ENCODE peak calls at places on chromosome 15, in seven cellular contexts. D, B, I, Q, K, A and J are unnamed samples.

GRCh38 chr15:85837011-85837433 is 42.3 kb upstream of the KLHL25 start:
- DNase-seq in D (peak), B (no peak), I (no peak), Q (no peak), K (no peak), A (no peak), J (no peak)

GRCh38 chr15:96889734-96890480 is 559.4 kb downstream of the NR2F2 start:
- DNase-seq in D (no peak), B (no peak), I (no peak), Q (no peak), K (no peak), A (no peak), J (no peak)

GRCh38 chr15:59991919-59992318 is 12.2 kb upstream of the FOXB1 start:
- DNase-seq in D (no peak), B (no peak), I (no peak), Q (no peak), K (no peak), A (no peak), J (no peak)

GRCh38 chr15:96064351-96064756 is 266.1 kb upstream of the NR2F2 start:
- DNase-seq in D (peak), B (no peak), I (peak), Q (no peak), K (no peak), A (peak), J (no peak)

GRCh38 chr15:93088981-93089854 is at the start of gene RGMA:
- DNase-seq in D (no peak), B (peak), I (no peak), Q (no peak), K (no peak), A (peak), J (no peak)

GRCh38 chr15:35305906-35306305 is 220.8 kb upstream of the NANOGP8 start:
- DNase-seq in D (peak), B (no peak), I (no peak), Q (peak), K (peak), A (no peak), J (no peak)

GRCh38 chr15:40906947-40907802 is 12.9 kb downstream of the VPS18 start:
- DNase-seq in D (peak), B (peak), I (no peak), Q (peak), K (peak), A (no peak), J (no peak)

GRCh38 chr15:70328137-70329115 is 230.7 kb upstream of the TLE3 start:
- DNase-seq in D (peak), B (no peak), I (no peak), Q (peak), K (peak), A (no peak), J (no peak)

GRCh38 chr15:67180035-67180434 is 74.4 kb downstream of the AAGAB start:
- DNase-seq in D (no peak), B (no peak), I (no peak), Q (no peak), K (no peak), A (no peak), J (no peak)

GRCh38 chr15:73599934-73600333 is 33.3 kb downstream of the NPTN start:
- DNase-seq in D (peak), B (no peak), I (no peak), Q (no peak), K (peak), A (no peak), J (no peak)

GRCh38 chr15:57364282-57365007 is 11.9 kb upstream of the CGNL1 start:
- DNase-seq in D (no peak), B (no peak), I (no peak), Q (no peak), K (peak), A (peak), J (no peak)

GRCh38 chr15:43957724-43958123 is 130.9 kb downstream of the WDR76 start:
- DNase-seq in D (no peak), B (no peak), I (no peak), Q (no peak), K (no peak), A (no peak), J (no peak)

GRCh38 chr15:44299997-44300396 is 11.5 kb downstream of the GOLM2 start:
- DNase-seq in D (no peak), B (no peak), I (no peak), Q (no peak), K (no peak), A (no peak), J (no peak)

GRCh38 chr15:77014137-77015081 is 19.5 kb downstream of the PSTPIP1 start:
- DNase-seq in D (no peak), B (no peak), I (no peak), Q (peak), K (no peak), A (no peak), J (peak)

GRCh38 chr15:56749982-56750381 is 16.7 kb upstream of the ZNF280D start:
- DNase-seq in D (peak), B (no peak), I (no peak), Q (no peak), K (no peak), A (no peak), J (no peak)

GRCh38 chr15:59276225-59277178 is 69.9 kb downstream of the LDHAL6B start:
- DNase-seq in D (no peak), B (no peak), I (peak), Q (no peak), K (no peak), A (no peak), J (no peak)

GRCh38 chr15:58015565-58015964 is 49.9 kb downstream of the ALDH1A2 start:
- DNase-seq in D (peak), B (no peak), I (no peak), Q (no peak), K (peak), A (no peak), J (no peak)

GRCh38 chr15:65790692-65791334 is 1.3 kb downstream of the DENND4A start:
- DNase-seq in D (peak), B (no peak), I (no peak), Q (peak), K (no peak), A (peak), J (no peak)

GRCh38 chr15:51366911-51367310 is 25.5 kb downstream of the GLDN start:
- DNase-seq in D (peak), B (no peak), I (no peak), Q (no peak), K (peak), A (no peak), J (no peak)

GRCh38 chr15:93298901-93299300 is 209.9 kb upstream of the RGMA start:
- DNase-seq in D (peak), B (no peak), I (no peak), Q (no peak), K (no peak), A (no peak), J (no peak)

GRCh38 chr15:101103589-101103988 is 148.3 kb downstream of the CHSY1 start:
- DNase-seq in D (no peak), B (no peak), I (no peak), Q (no peak), K (no peak), A (no peak), J (no peak)

GRCh38 chr15:63339836-63340235 is 41.8 kb downstream of the CA12 start:
- DNase-seq in D (no peak), B (no peak), I (no peak), Q (no peak), K (no peak), A (peak), J (no peak)

GRCh38 chr15:69881760-69882159 is 216.0 kb downstream of the TLE3 start:
- DNase-seq in D (no peak), B (no peak), I (no peak), Q (peak), K (no peak), A (no peak), J (no peak)

GRCh38 chr15:28106294-28107110 is 7.4 kb upstream of the OCA2 start:
- DNase-seq in D (no peak), B (peak), I (no peak), Q (no peak), K (peak), A (peak), J (no peak)

GRCh38 chr15:51077565-51078153 is 17.0 kb downstream of the TNFAIP8L3 start:
- DNase-seq in D (peak), B (peak), I (no peak), Q (peak), K (peak), A (peak), J (no peak)

GRCh38 chr15:51750942-51751686 is at the start of gene TMOD2:
- DNase-seq in D (no peak), B (peak), I (no peak), Q (peak), K (peak), A (peak), J (no peak)

GRCh38 chr15:68730491-68731317 is 90.0 kb downstream of the ANP32A start:
- DNase-seq in D (peak), B (peak), I (peak), Q (peak), K (peak), A (peak), J (peak)

GRCh38 chr15:29632671-29633406 is 189.4 kb downstream of the TJP1 start:
- DNase-seq in D (no peak), B (no peak), I (no peak), Q (no peak), K (no peak), A (no peak), J (no peak)

GRCh38 chr15:79054350-79054749 is 36.2 kb downstream of the RASGRF1 start:
- DNase-seq in D (no peak), B (no peak), I (no peak), Q (no peak), K (no peak), A (no peak), J (no peak)

GRCh38 chr15:23642413-23643044 is 5.1 kb downstream of the MAGEL2 start:
- DNase-seq in D (peak), B (no peak), I (peak), Q (peak), K (peak), A (peak), J (no peak)

GRCh38 chr15:85443593-85444328 is 63.4 kb downstream of the AKAP13 start:
- DNase-seq in D (peak), B (no peak), I (peak), Q (peak), K (peak), A (peak), J (no peak)

GRCh38 chr15:77548608-77549551 is 83.8 kb downstream of the LINGO1 start:
- DNase-seq in D (no peak), B (no peak), I (no peak), Q (no peak), K (no peak), A (peak), J (peak)

GRCh38 chr15:40584191-40584590 is 9.9 kb upstream of the KNL1 start:
- DNase-seq in D (no peak), B (no peak), I (no peak), Q (no peak), K (no peak), A (no peak), J (no peak)

GRCh38 chr15:55552461-55552860 is 35.7 kb downstream of the PYGO1 start:
- DNase-seq in D (no peak), B (no peak), I (no peak), Q (peak), K (peak), A (no peak), J (no peak)

GRCh38 chr15:71137138-71137518 is 21.9 kb downstream of the THSD4 start:
- DNase-seq in D (no peak), B (no peak), I (no peak), Q (no peak), K (no peak), A (no peak), J (no peak)

GRCh38 chr15:58568157-58568571 is 136.4 kb downstream of the LIPC start:
- DNase-seq in D (no peak), B (no peak), I (no peak), Q (no peak), K (no peak), A (no peak), J (no peak)

GRCh38 chr15:85276921-85277320 is 103.5 kb upstream of the AKAP13 start:
- DNase-seq in D (no peak), B (no peak), I (no peak), Q (no peak), K (no peak), A (no peak), J (no peak)

DNA sequence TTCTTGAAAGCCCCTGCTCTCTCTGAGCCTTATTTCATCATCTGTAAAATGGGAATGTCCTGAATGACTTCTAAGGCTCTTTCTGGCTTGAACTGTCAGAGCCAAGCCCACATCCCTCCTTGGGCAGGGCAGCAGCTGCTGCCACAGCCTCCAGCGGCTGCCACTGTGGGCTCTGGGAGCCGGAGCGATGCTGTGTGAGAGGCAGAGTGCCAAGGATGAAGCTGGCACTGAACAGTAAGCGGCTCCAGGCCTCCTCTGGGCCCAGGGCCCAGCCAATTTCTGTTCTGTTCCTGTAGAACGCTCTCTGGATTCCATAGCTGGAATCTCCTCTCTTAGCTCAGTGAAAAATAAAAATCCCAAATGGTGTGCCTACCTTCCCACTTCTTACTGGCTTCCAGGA is 4.4 kb downstream of the CPLX3 start:
- DNase-seq in D (no peak), B (no peak), I (no peak), Q (no peak), K (no peak), A (no peak), J (no peak)
- TF ChIP-seq CTCF in D (no peak), B (no peak), I (no peak), Q (no peak), K (no peak), A (no peak), J (no peak)

DNA sequence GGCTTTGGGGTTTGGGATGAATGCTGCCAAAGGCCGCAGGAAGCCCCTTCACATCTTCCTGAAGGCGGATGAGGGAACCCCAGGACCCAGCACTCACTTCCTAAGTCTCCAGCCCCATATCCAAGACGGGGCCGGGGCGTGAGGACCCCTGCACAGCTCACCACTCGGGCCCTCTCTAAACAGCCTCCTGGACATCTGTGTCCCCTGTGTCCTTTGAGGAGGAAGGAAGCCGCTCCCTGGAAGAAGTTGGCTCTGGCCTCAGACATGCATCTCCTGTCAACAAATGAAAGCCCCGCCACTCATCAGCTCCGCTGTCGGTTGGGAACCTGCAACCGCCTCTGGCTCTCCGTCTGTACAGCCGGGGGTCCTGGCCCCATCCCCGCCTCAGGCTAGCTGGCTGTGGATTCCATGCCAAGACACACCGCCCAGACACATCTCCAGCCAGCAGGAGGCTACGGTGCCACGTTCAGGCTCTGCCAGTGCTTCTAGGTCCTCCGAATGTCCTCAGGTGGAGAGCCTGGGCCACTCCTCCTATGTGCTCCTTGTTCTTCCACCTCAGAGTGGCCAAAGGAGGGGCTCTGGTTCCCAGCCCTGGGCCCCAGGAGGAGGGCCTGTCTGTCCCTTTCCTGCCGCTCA is 140.0 kb upstream of the MEF2A start:
- DNase-seq in D (no peak), B (no peak), I (no peak), Q (no peak), K (no peak), A (no peak), J (no peak)
- TF ChIP-seq CTCF in D (peak), B (no peak), I (no peak), Q (no peak), K (peak), A (no peak), J (peak)

DNA sequence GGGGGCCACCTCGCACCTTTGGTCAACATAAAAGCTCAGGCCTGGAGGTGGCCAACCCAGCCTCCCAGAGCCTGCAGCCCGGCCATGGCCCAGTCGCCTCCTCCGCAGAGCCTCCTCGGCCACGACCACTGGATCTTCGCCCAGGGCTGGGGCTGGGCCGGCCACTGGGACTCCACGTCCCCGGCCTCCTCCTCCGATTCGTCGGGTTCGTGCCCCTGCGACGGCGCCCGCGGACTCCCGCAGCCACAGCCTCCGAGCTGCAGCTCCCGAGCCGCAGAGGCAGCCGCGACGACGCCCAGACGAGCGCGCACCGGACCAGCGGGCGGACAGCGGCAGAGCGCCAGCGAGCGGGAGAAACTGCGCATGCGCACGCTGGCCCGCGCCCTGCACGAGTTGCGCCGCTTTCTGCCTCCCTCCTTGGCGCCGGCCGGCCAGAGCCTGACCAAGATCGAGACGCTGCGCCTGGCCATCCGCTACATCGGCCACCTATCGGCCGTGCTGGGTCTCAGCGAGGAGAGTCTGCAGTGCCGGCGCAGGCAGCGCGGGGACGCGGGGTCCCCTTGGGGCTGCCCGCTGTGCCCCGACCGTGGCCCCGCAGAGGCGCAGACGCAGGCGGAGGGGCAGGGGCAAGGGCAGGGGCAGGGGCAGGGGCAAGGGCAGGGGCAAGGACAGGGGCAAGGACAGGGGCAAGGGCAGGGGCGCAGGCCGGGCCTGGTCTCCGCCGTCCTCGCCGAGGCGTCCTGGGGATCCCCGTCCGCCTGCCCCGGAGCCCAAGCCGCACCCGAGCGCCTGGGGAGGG is at the start of gene MESP2:
- DNase-seq in D (peak), B (peak), I (peak), Q (peak), K (peak), A (peak), J (peak)
- TF ChIP-seq CTCF in D (peak), B (no peak), I (no peak), Q (peak), K (peak), A (peak), J (peak)

DNA sequence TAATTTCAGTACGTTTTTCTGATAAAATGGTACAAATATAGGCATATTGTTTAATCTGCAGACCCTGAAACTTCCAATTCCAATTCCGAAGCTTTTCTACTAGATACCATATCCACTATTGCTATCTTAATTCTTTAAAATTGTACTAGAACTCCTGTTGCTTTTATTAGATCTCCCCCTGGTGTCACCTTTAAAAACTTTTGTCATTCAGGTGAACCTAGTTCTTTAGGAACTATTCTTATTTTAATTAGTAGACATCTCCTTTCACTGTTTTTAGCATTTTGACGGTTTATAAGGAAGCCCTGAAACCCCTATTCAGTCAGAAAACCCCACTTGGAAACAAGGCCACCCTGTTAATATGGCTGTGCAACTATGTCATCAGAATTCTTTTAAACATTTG is 22.3 kb downstream of the C2CD4B start:
- DNase-seq in D (no peak), B (no peak), I (no peak), Q (no peak), K (no peak), A (peak), J (no peak)
- TF ChIP-seq CTCF in D (peak), B (peak), I (peak), Q (no peak), K (no peak), A (no peak), J (peak)

DNA sequence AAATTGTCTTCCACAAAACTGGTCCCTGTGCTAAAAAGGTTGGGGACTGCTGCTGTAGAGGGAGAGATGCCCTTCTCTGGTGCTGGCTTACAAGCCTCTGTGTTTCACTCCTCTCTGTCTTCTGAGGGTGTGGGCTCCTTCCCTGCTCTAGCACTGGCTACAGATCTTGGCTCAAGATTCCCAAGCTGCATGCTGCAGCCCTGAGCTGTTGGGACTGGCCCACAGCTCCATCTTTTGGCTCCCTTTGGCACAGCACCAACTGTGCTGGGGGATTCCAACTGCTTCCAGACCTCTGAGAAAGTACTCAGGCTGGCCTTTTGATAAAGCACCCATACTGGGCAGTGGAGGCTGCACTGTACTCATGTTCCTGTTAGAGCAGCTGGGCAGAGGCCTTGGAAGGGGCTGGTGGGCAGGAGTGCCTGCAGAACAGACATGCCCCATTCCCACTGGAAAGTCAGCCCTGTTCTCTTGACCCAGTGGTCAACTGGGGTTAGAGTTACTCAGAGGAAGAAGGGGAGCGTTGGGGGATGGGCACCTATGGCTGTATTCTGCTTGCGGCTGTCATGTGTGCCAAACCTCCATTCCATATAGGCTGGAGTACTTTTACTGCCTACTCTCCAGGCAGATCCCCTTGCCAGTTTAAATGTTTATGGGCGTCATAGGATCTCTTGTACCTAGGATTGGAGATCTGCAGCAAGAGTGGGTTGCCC is 55.7 kb downstream of the GALK2 start:
- DNase-seq in D (peak), B (no peak), I (peak), Q (no peak), K (peak), A (peak), J (no peak)
- TF ChIP-seq CTCF in D (no peak), B (no peak), I (peak), Q (no peak), K (no peak), A (peak), J (peak)

GRCh38 chr15:26098801-26099200 is 235.7 kb upstream of the ATP10A start:
- DNase-seq in D (no peak), B (no peak), I (no peak), Q (no peak), K (no peak), A (no peak), J (no peak)

GRCh38 chr15:26101443-26101842 is 238.3 kb upstream of the ATP10A start:
- DNase-seq in D (no peak), B (no peak), I (no peak), Q (no peak), K (no peak), A (no peak), J (no peak)

GRCh38 chr15:26091184-26091583 is 228.1 kb upstream of the ATP10A start:
- DNase-seq in D (no peak), B (no peak), I (no peak), Q (no peak), K (no peak), A (no peak), J (no peak)

GRCh38 chr15:26097216-26097615 is 234.1 kb upstream of the ATP10A start:
- DNase-seq in D (no peak), B (no peak), I (no peak), Q (no peak), K (no peak), A (no peak), J (no peak)

GRCh38 chr15:26095710-26096330 is 232.7 kb upstream of the ATP10A start:
- DNase-seq in D (peak), B (no peak), I (no peak), Q (no peak), K (no peak), A (peak), J (no peak)
- TF ChIP-seq CTCF in D (peak), B (peak), I (no peak), Q (peak), K (no peak), A (peak), J (peak)